ENCODE peak calls at places on chromosomes 16 and 17, in nine cellular contexts. X, G, M, U, B, P, D, F and L are unnamed samples.

GRCh38 chr17:9037741-9038140 is 16.4 kb downstream of the NTN1 start:
- DNase-seq in F (no peak), B (no peak), U (no peak), P (no peak), X (no peak), M (no peak), G (no peak), D (no peak), L (no peak)

GRCh38 chr17:27588354-27588753 is 42.6 kb upstream of the LGALS9 start:
- DNase-seq in F (no peak), G (no peak), P (no peak), B (no peak), D (no peak), M (no peak), X (no peak), U (no peak), L (no peak)

GRCh38 chr16:23999663-24000062 is 163.9 kb downstream of the PRKCB start:
- DNase-seq in B (no peak), G (no peak), M (no peak), D (no peak), U (no peak), P (no peak), X (no peak), F (no peak), L (no peak)

GRCh38 chr16:4175849-4176248 is 59.6 kb upstream of the ADCY9 start:
- DNase-seq in B (no peak), D (no peak), P (no peak), G (no peak), M (no peak), U (no peak), X (no peak), F (no peak), L (no peak)

GRCh38 chr17:45270828-45271418 is 9.0 kb upstream of the SPATA32 start:
- DNase-seq in D (no peak), M (peak; percentile 66), P (peak; percentile 50), G (no peak), X (no peak), B (no peak), U (no peak), F (no peak), L (peak; percentile 58)

GRCh38 chr17:28528329-28529011 is 22.3 kb downstream of the FOXN1 start:
- DNase-seq in U (no peak), B (peak; percentile 65), P (no peak), F (peak; percentile 65), D (no peak), G (no peak), M (no peak), X (no peak), L (no peak)

GRCh38 chr16:57134982-57135381 is 42.6 kb downstream of the CPNE2 start:
- DNase-seq in P (no peak), X (no peak), D (no peak), G (no peak), F (peak; percentile 77), B (no peak), U (no peak), M (peak; percentile 86), L (no peak)

GRCh38 chr17:44587339-44587738 is 30.1 kb downstream of the FZD2 start:
- DNase-seq in D (peak; percentile 51), F (no peak), B (peak; percentile 87), X (peak; percentile 92), P (no peak), U (peak; percentile 74), G (no peak), M (no peak), L (no peak)

GRCh38 chr16:67862623-67863583 is 9.9 kb upstream of the EDC4 start:
- DNase-seq in G (no peak), U (peak; percentile 92), X (peak; percentile 79), F (no peak), D (peak; percentile 37), M (no peak), P (peak; percentile 32), B (no peak), L (no peak)

GRCh38 chr17:2057714-2058520 is 3.0 kb downstream of the HIC1 start:
- DNase-seq in D (no peak), P (no peak), G (no peak), B (no peak), X (peak; percentile 46), M (no peak), U (peak; percentile 48), F (no peak), L (no peak)

GRCh38 chr17:36461330-36462110 is 25.0 kb upstream of the ZNHIT3 start:
- DNase-seq in P (no peak), F (no peak), G (no peak), D (no peak), U (no peak), X (no peak), M (no peak), B (no peak), L (no peak)

GRCh38 chr16:58501242-58502131 is 1.5 kb downstream of the NDRG4 start:
- DNase-seq in P (peak; percentile 91), F (no peak), U (no peak), M (peak; percentile 80), D (peak; percentile 51), G (no peak), B (peak; percentile 76), X (no peak), L (peak; percentile 84)

GRCh38 chr16:71754652-71755051 is 30.2 kb upstream of the PHLPP2 start:
- DNase-seq in P (no peak), X (no peak), U (no peak), G (no peak), D (no peak), B (no peak), F (no peak), M (no peak), L (no peak)

GRCh38 chr17:58325289-58325726 is 3.3 kb downstream of the TSPOAP1 start:
- DNase-seq in D (no peak), M (peak; percentile 74), B (peak; percentile 46), P (peak; percentile 59), F (no peak), U (peak; percentile 19), X (no peak), G (no peak), L (peak; percentile 43)

GRCh38 chr16:82004651-82005490 is 6.4 kb downstream of the SDR42E1 start:
- DNase-seq in X (no peak), D (no peak), M (peak; percentile 28), U (no peak), F (no peak), G (peak; percentile 25), P (no peak), B (no peak), L (no peak)

GRCh38 chr17:57406131-57406980 is 150.0 kb downstream of the MSI2 start:
- DNase-seq in M (peak; percentile 91), B (no peak), U (no peak), F (peak; percentile 26), G (peak; percentile 37), X (peak; percentile 65), D (no peak), P (no peak), L (peak; percentile 47)

GRCh38 chr17:3710951-3711383 is 12.7 kb upstream of the HASPIN start:
- DNase-seq in M (no peak), P (no peak), X (peak; percentile 61), F (no peak), G (no peak), U (no peak), D (no peak), B (no peak), L (no peak)

GRCh38 chr17:596763-597644 is 117.6 kb downstream of the VPS53 start:
- DNase-seq in P (no peak), M (no peak), X (peak; percentile 55), B (no peak), G (no peak), D (no peak), F (no peak), U (no peak), L (no peak)

GRCh38 chr16:27154573-27155521 is 48.5 kb upstream of the KDM8 start:
- DNase-seq in P (peak; percentile 78), F (peak; percentile 74), X (peak; percentile 41), M (peak; percentile 68), B (peak; percentile 58), G (no peak), U (peak; percentile 52), D (peak; percentile 57), L (peak; percentile 80)

GRCh38 chr16:67504190-67505021 is 21.1 kb upstream of the AGRP start:
- DNase-seq in P (no peak), G (no peak), D (no peak), X (no peak), F (peak; percentile 68), U (peak; percentile 72), B (no peak), M (no peak), L (no peak)

DNA sequence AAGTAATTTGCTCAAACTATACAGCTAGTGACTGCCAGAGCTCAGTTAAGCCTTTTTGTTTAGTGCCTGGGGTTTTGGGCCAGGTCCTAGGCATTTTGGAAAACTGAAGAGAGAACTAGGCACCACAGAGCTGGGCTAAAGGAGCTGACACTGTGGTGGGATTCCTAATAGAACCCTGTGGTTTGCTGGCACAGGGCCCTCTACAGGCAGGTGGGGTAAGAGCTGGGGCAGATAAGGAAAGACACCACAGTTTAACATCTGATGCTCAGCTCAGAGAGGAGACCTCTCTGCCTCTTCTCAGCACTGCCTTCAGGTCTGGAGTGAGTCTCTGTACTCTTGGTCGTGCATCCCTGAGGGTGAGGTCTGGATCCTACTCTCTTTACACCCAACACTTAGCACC is 121.2 kb downstream of the SNX11 start:
- DNase-seq in F (no peak), U (no peak), B (no peak), P (no peak), X (no peak), G (no peak), D (no peak), M (peak; percentile 22), L (no peak)
- TF ChIP-seq CTCF in F (no peak), U (no peak), B (no peak), P (no peak), X (no peak), G (no peak), D (no peak), M (peak; percentile 78), L (no peak)

DNA sequence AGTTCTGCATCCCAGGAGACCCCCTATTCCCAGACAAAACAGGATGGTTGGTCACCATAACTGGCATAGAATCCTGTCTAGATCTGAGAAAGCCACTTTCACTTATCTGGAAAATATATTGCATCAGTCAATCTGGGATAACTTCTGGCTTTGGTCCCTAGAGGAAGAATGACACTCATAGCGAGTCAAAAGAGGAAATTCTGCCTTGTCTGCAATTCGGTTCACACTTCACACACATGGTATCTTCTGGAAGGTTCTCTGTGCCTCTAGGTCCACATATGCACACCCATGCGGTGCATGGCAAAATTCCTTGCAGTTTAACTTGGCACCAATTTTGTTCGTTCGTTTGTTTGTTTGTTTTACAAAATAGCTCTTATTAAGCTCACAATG is 49.2 kb upstream of the WSCD1 start:
- DNase-seq in X (no peak), F (no peak), M (no peak), D (no peak), G (no peak), U (no peak), P (no peak), B (no peak), L (no peak)
- TF ChIP-seq CTCF in X (no peak), F (no peak), M (no peak), D (no peak), G (no peak), U (no peak), P (no peak), B (no peak), L (no peak)

GRCh38 chr16:66199189-66199588 is 167.3 kb upstream of the CDH5 start:
- DNase-seq in G (no peak), M (no peak), X (peak; percentile 80), P (no peak), F (no peak), U (no peak), B (no peak), D (no peak), L (no peak)
- TF ChIP-seq CTCF in G (no peak), M (no peak), X (no peak), P (no peak), F (no peak), U (no peak), B (no peak), D (no peak), L (no peak)

GRCh38 chr16:47323241-47323640 is 137.6 kb downstream of the ITFG1 start:
- DNase-seq in F (no peak), B (no peak), X (no peak), D (no peak), U (no peak), G (no peak), P (no peak), M (no peak), L (no peak)
- TF ChIP-seq CTCF in F (no peak), B (no peak), X (no peak), D (no peak), U (no peak), G (no peak), P (peak; percentile 24), M (no peak), L (no peak)